ENCODE peak calls at places on chromosomes 12 and 14, in four cellular contexts. X, L, U and Q are unnamed samples.

GRCh38 chr12:110661337-110661972 is 27.5 kb downstream of the HVCN1 start:
- DNase-seq in X (peak; percentile 29), L (no peak), U (no peak), Q (peak; percentile 56)

GRCh38 chr12:84638811-84639368 is 273.7 kb downstream of the SLC6A15 start:
- DNase-seq in X (no peak), L (no peak), U (no peak), Q (no peak)

GRCh38 chr12:25926536-25926935 is 31.9 kb upstream of the RASSF8 start:
- DNase-seq in X (no peak), L (no peak), U (no peak), Q (no peak)

GRCh38 chr12:58877243-58877743 is 43.0 kb downstream of the LRIG3 start:
- DNase-seq in X (peak; percentile 32), L (no peak), U (no peak), Q (no peak)

GRCh38 chr12:120903382-120903817 is 758 bp downstream of the SPPL3 start:
- DNase-seq in X (peak; percentile 86), L (peak; percentile 86), U (peak; percentile 64), Q (peak; percentile 72)

GRCh38 chr12:21642707-21643389 is 14.8 kb downstream of the LDHB start:
- DNase-seq in X (no peak), L (no peak), U (no peak), Q (no peak)

GRCh38 chr12:22083167-22083566 is 37.1 kb downstream of the CMAS start:
- DNase-seq in X (no peak), L (no peak), U (no peak), Q (no peak)

GRCh38 chr12:108623577-108623976 is 10.1 kb downstream of the SELPLG start:
- DNase-seq in X (no peak), L (no peak), U (no peak), Q (no peak)

GRCh38 chr14:40003773-40004172 is 571.5 kb upstream of the FBXO33 start:
- DNase-seq in X (no peak), L (no peak), U (no peak), Q (no peak)

GRCh38 chr14:42804146-42804545 is 1197.5 kb downstream of the LRFN5 start:
- DNase-seq in X (no peak), L (no peak), U (no peak), Q (no peak)

GRCh38 chr12:66623455-66623854 is 55.4 kb downstream of the GRIP1 start:
- DNase-seq in X (no peak), L (no peak), U (no peak), Q (no peak)

GRCh38 chr12:81222841-81223595 is 145.1 kb downstream of the ACSS3 start:
- DNase-seq in X (no peak), L (no peak), U (no peak), Q (no peak)

GRCh38 chr14:65850429-65851145 is 438.1 kb downstream of the FUT8 start:
- DNase-seq in X (no peak), L (no peak), U (peak; percentile 43), Q (no peak)

GRCh38 chr14:61651355-61651754 is 44.0 kb upstream of the HIF1A start:
- DNase-seq in X (no peak), L (no peak), U (no peak), Q (no peak)

GRCh38 chr14:104580961-104581360 is 1.4 kb downstream of the C14orf180 start:
- DNase-seq in X (no peak), L (peak; percentile 88), U (peak; percentile 64), Q (peak; percentile 68)

GRCh38 chr14:93331375-93332031 is 1.3 kb downstream of the BTBD7 start:
- DNase-seq in X (peak; percentile 48), L (no peak), U (peak; percentile 64), Q (no peak)

GRCh38 chr12:121128908-121129704 is 3.6 kb upstream of the P2RX7 start:
- DNase-seq in X (peak; percentile 75), L (peak; percentile 88), U (peak; percentile 88), Q (peak; percentile 91)

GRCh38 chr12:94172973-94173372 is 24.6 kb downstream of the PLXNC1 start:
- DNase-seq in X (no peak), L (no peak), U (no peak), Q (no peak)

GRCh38 chr12:110538869-110539622 is 36.9 kb downstream of the RAD9B start:
- DNase-seq in X (peak; percentile 44), L (no peak), U (no peak), Q (no peak)

GRCh38 chr14:100654814-100655795 is 67.9 kb upstream of the BEGAIN start:
- DNase-seq in X (peak; percentile 65), L (no peak), U (no peak), Q (no peak)

GRCh38 chr12:110343921-110344555 is 59.5 kb downstream of the ANAPC7 start:
- DNase-seq in X (no peak), L (no peak), U (no peak), Q (peak; percentile 16)

GRCh38 chr12:76033116-76034001 is 1.8 kb upstream of the PHLDA1 start:
- DNase-seq in X (no peak), L (no peak), U (no peak), Q (no peak)

GRCh38 chr12:41190360-41190759 is 2.2 kb downstream of the PDZRN4 start:
- DNase-seq in X (no peak), L (no peak), U (no peak), Q (no peak)

GRCh38 chr12:41185946-41186345 is 2.2 kb upstream of the PDZRN4 start:
- DNase-seq in X (no peak), L (no peak), U (no peak), Q (no peak)

GRCh38 chr12:41189395-41190251 is 1.5 kb downstream of the PDZRN4 start:
- DNase-seq in X (no peak), L (no peak), U (no peak), Q (no peak)

GRCh38 chr12:41188058-41188840 is at the start of gene PDZRN4:
- DNase-seq in X (no peak), L (peak; percentile 84), U (peak; percentile 60), Q (no peak)

DNA sequence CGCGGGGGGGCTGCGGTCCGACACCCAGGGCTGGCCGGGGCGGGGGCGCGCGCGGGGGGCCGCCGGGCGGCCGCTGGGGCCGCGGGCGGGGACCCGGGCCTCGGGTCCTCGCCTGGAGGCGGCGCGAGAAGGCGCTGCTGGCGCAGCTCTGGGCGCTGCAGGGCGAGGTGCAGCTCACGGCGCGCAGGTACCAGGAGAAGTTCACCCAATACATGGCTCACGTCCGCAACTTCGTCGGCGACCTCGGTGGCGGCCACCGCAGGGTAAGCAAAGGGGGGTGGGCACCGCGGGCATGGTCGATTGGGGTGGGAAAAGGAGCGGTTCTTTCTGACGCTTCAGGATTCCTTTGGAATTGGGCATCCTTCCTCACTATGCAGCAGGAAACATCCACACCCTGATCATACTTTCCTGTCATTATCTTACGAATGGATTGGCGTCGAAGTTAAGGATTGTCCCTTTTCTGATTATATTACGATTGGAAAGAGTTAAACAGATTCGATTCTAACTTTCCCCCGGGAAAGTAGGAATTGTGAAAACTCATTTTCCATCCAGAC is 798 bp downstream of the PDZRN4 start:
- DNase-seq in X (no peak), L (peak; percentile 71), U (no peak), Q (no peak)
- H3K4me3 ChIP-seq in X (no peak overlapping the region), L (peak overlapping the region; percentile 53), U (peak overlapping the region; percentile 24), Q (no peak overlapping the region)

GRCh38 chr12:56714431-56714929 is 10.6 kb downstream of the NACA start:
- DNase-seq in X (no peak), L (no peak), U (no peak), Q (no peak)

GRCh38 chr12:56716933-56717880 is 7.9 kb downstream of the NACA start:
- DNase-seq in X (no peak), L (peak; percentile 25), U (no peak), Q (no peak)

GRCh38 chr12:56716458-56716857 is 8.6 kb downstream of the NACA start:
- DNase-seq in X (no peak), L (peak; percentile 21), U (no peak), Q (no peak)

GRCh38 chr12:56718167-56718566 is 6.9 kb downstream of the NACA start:
- DNase-seq in X (no peak), L (peak; percentile 7), U (no peak), Q (no peak)

GRCh38 chr12:56715798-56716197 is 9.3 kb downstream of the NACA start:
- DNase-seq in X (no peak), L (peak; percentile 27), U (no peak), Q (no peak)
- H3K4me1 ChIP-seq in X (no peaks in the 10 kb centered on the region), L (no peaks in the 10 kb centered on the region), U (no peaks in the 10 kb centered on the region), Q (peaks cover 2% of the 10 kb centered on the region)

GRCh38 chr14:80456200-80456599 is 244.9 kb upstream of the DIO2 start:
- DNase-seq in X (no peak), L (no peak), U (no peak), Q (no peak)

GRCh38 chr14:80455031-80455430 is 243.7 kb upstream of the DIO2 start:
- DNase-seq in X (no peak), L (no peak), U (no peak), Q (no peak)
- H3K4me3 ChIP-seq in X (no peak overlapping the region), L (no peak overlapping the region), U (no peak overlapping the region), Q (no peak overlapping the region)

GRCh38 chr12:32885831-32886230 is 10.7 kb downstream of the PKP2 start:
- DNase-seq in X (peak; percentile 5), L (no peak), U (no peak), Q (no peak)

GRCh38 chr12:32881107-32881506 is 15.5 kb downstream of the PKP2 start:
- DNase-seq in X (no peak), L (no peak), U (no peak), Q (no peak)

GRCh38 chr12:32881702-32882101 is 14.9 kb downstream of the PKP2 start:
- DNase-seq in X (no peak), L (no peak), U (no peak), Q (no peak)

GRCh38 chr12:32887058-32887457 is 9.5 kb downstream of the PKP2 start:
- DNase-seq in X (no peak), L (no peak), U (no peak), Q (no peak)

DNA sequence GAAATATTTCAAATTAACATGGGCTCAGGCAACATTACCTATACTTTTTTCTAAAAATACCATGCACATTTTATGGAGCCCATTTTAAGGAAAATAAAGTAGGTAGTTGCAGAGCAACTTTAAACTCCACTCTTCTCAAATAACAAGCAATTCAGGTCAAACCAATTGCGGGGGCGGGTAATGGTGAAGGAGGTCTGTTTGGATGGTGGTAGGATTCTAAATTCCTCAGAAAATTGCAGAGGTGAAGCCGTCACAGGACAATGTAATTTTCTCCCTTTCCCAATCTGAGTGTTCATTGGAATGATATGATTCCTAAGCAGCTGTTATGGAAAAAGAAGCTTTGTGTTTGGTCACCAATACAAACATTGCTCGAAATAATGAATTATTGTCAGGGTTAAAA is 11.6 kb downstream of the PKP2 start:
- DNase-seq in X (peak; percentile 11), L (no peak), U (no peak), Q (no peak)
- H3K4me1 ChIP-seq in X (no peaks in the 10 kb centered on the region), L (no peaks in the 10 kb centered on the region), U (no peaks in the 10 kb centered on the region), Q (no peaks in the 10 kb centered on the region)

DNA sequence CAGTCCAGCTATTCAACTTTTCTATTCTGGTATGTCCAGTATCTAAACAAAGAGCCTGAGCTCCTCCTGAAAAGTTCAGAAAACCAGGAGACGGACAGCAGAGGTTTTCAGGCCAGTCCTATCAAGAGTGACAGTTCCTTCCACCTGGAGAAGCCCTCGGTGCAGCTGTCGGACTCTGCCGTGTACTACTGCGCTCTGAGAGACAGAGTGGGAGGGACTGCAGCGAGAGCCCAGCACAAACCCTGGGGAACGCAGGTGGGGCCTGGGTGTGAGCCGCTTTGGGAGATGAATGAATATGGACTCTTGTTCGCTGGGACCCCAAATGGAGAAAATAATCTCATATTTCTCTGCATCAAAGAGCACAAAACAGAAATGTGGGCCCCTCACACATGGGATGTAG is 329.9 kb upstream of the OR4E1 start:
- DNase-seq in X (no peak), L (no peak), U (no peak), Q (no peak)
- H3K4me3 ChIP-seq in X (no peak overlapping the region), L (no peak overlapping the region), U (no peak overlapping the region), Q (no peak overlapping the region)